ENCODE peak calls at places on chromosomes 5 and 9, in six cellular contexts. One of them, this sample, is unnamed.

GRCh38 chr9:31590091-31590490 is 794.4 kb upstream of the ACO1 start:
- DNase-seq in skeletal muscle cell: no peak
- DNase-seq in endothelial cell of umbilical vein: no peak
- DNase-seq in smooth muscle cell of the brain vasculature: no peak
- DNase-seq in stimulated activated CD4-positive, alpha-beta T cell treated with anti-CD3 and anti-CD28 coated beads, Interleukin-2, amount 100 ng/mL, for 48 hours: no peak
- DNase-seq in amniotic stem cell: no peak
- DNase-seq in this sample: no peak

GRCh38 chr5:14171621-14172020 is 28.5 kb downstream of the TRIO start:
- DNase-seq in skeletal muscle cell: no peak
- DNase-seq in endothelial cell of umbilical vein: no peak
- DNase-seq in smooth muscle cell of the brain vasculature: no peak
- DNase-seq in stimulated activated CD4-positive, alpha-beta T cell treated with anti-CD3 and anti-CD28 coated beads, Interleukin-2, amount 100 ng/mL, for 48 hours: no peak
- DNase-seq in amniotic stem cell: no peak
- DNase-seq in this sample: no peak

GRCh38 chr5:142422426-142422825 is 97.6 kb upstream of the SPRY4 start:
- DNase-seq in skeletal muscle cell: no peak
- DNase-seq in endothelial cell of umbilical vein: peak
- DNase-seq in smooth muscle cell of the brain vasculature: peak
- DNase-seq in stimulated activated CD4-positive, alpha-beta T cell treated with anti-CD3 and anti-CD28 coated beads, Interleukin-2, amount 100 ng/mL, for 48 hours: no peak
- DNase-seq in amniotic stem cell: no peak
- DNase-seq in this sample: no peak

GRCh38 chr5:91187032-91187431 is 196.1 kb downstream of the ARRDC3 start:
- DNase-seq in skeletal muscle cell: no peak
- DNase-seq in endothelial cell of umbilical vein: no peak
- DNase-seq in smooth muscle cell of the brain vasculature: no peak
- DNase-seq in stimulated activated CD4-positive, alpha-beta T cell treated with anti-CD3 and anti-CD28 coated beads, Interleukin-2, amount 100 ng/mL, for 48 hours: no peak
- DNase-seq in amniotic stem cell: no peak
- DNase-seq in this sample: no peak

GRCh38 chr5:170635706-170636105 is 131.9 kb downstream of the KCNIP1 start:
- DNase-seq in skeletal muscle cell: no peak
- DNase-seq in endothelial cell of umbilical vein: no peak
- DNase-seq in smooth muscle cell of the brain vasculature: no peak
- DNase-seq in stimulated activated CD4-positive, alpha-beta T cell treated with anti-CD3 and anti-CD28 coated beads, Interleukin-2, amount 100 ng/mL, for 48 hours: no peak
- DNase-seq in amniotic stem cell: no peak
- DNase-seq in this sample: no peak

GRCh38 chr5:93273176-93273575 is 307.8 kb downstream of the NR2F1-AS1 start:
- DNase-seq in skeletal muscle cell: peak
- DNase-seq in endothelial cell of umbilical vein: peak
- DNase-seq in smooth muscle cell of the brain vasculature: no peak
- DNase-seq in stimulated activated CD4-positive, alpha-beta T cell treated with anti-CD3 and anti-CD28 coated beads, Interleukin-2, amount 100 ng/mL, for 48 hours: no peak
- DNase-seq in amniotic stem cell: no peak
- DNase-seq in this sample: no peak

GRCh38 chr5:87410941-87411340 is 1.8 kb downstream of the CCNH start:
- DNase-seq in skeletal muscle cell: peak
- DNase-seq in endothelial cell of umbilical vein: no peak
- DNase-seq in smooth muscle cell of the brain vasculature: no peak
- DNase-seq in stimulated activated CD4-positive, alpha-beta T cell treated with anti-CD3 and anti-CD28 coated beads, Interleukin-2, amount 100 ng/mL, for 48 hours: no peak
- DNase-seq in amniotic stem cell: no peak
- DNase-seq in this sample: no peak

GRCh38 chr5:31047007-31047406 is 146.5 kb upstream of the CDH6 start:
- DNase-seq in skeletal muscle cell: no peak
- DNase-seq in endothelial cell of umbilical vein: no peak
- DNase-seq in smooth muscle cell of the brain vasculature: no peak
- DNase-seq in stimulated activated CD4-positive, alpha-beta T cell treated with anti-CD3 and anti-CD28 coated beads, Interleukin-2, amount 100 ng/mL, for 48 hours: no peak
- DNase-seq in amniotic stem cell: no peak
- DNase-seq in this sample: no peak

GRCh38 chr9:94554439-94555331 is at the start of gene PCAT7:
- DNase-seq in skeletal muscle cell: no peak
- DNase-seq in endothelial cell of umbilical vein: peak
- DNase-seq in smooth muscle cell of the brain vasculature: no peak
- DNase-seq in stimulated activated CD4-positive, alpha-beta T cell treated with anti-CD3 and anti-CD28 coated beads, Interleukin-2, amount 100 ng/mL, for 48 hours: peak
- DNase-seq in amniotic stem cell: no peak
- DNase-seq in this sample: peak

GRCh38 chr9:76158713-76159112 is 235.5 kb downstream of the RFK start:
- DNase-seq in skeletal muscle cell: no peak
- DNase-seq in endothelial cell of umbilical vein: no peak
- DNase-seq in smooth muscle cell of the brain vasculature: no peak
- DNase-seq in stimulated activated CD4-positive, alpha-beta T cell treated with anti-CD3 and anti-CD28 coated beads, Interleukin-2, amount 100 ng/mL, for 48 hours: no peak
- DNase-seq in amniotic stem cell: no peak
- DNase-seq in this sample: no peak

GRCh38 chr5:25881318-25882036 is 1156.9 kb downstream of the CDH9 start:
- DNase-seq in skeletal muscle cell: no peak
- DNase-seq in endothelial cell of umbilical vein: no peak
- DNase-seq in smooth muscle cell of the brain vasculature: no peak
- DNase-seq in stimulated activated CD4-positive, alpha-beta T cell treated with anti-CD3 and anti-CD28 coated beads, Interleukin-2, amount 100 ng/mL, for 48 hours: no peak
- DNase-seq in amniotic stem cell: no peak
- DNase-seq in this sample: no peak

GRCh38 chr5:146340260-146341081 is 1.8 kb downstream of the POU4F3 start:
- DNase-seq in skeletal muscle cell: peak
- DNase-seq in endothelial cell of umbilical vein: peak
- DNase-seq in smooth muscle cell of the brain vasculature: peak
- DNase-seq in stimulated activated CD4-positive, alpha-beta T cell treated with anti-CD3 and anti-CD28 coated beads, Interleukin-2, amount 100 ng/mL, for 48 hours: peak
- DNase-seq in amniotic stem cell: no peak
- DNase-seq in this sample: peak

GRCh38 chr9:108258640-108259039 is 597.1 kb downstream of the ACTL7B start:
- DNase-seq in skeletal muscle cell: no peak
- DNase-seq in endothelial cell of umbilical vein: no peak
- DNase-seq in smooth muscle cell of the brain vasculature: no peak
- DNase-seq in stimulated activated CD4-positive, alpha-beta T cell treated with anti-CD3 and anti-CD28 coated beads, Interleukin-2, amount 100 ng/mL, for 48 hours: no peak
- DNase-seq in amniotic stem cell: no peak
- DNase-seq in this sample: no peak

GRCh38 chr9:106864533-106865143 is 1.7 kb downstream of the ZNF462 start:
- DNase-seq in skeletal muscle cell: no peak
- DNase-seq in endothelial cell of umbilical vein: peak
- DNase-seq in smooth muscle cell of the brain vasculature: no peak
- DNase-seq in stimulated activated CD4-positive, alpha-beta T cell treated with anti-CD3 and anti-CD28 coated beads, Interleukin-2, amount 100 ng/mL, for 48 hours: no peak
- DNase-seq in amniotic stem cell: no peak
- DNase-seq in this sample: no peak

GRCh38 chr5:179154991-179155955 is 95.1 kb downstream of the ZNF354C start:
- DNase-seq in skeletal muscle cell: no peak
- DNase-seq in endothelial cell of umbilical vein: no peak
- DNase-seq in smooth muscle cell of the brain vasculature: no peak
- DNase-seq in stimulated activated CD4-positive, alpha-beta T cell treated with anti-CD3 and anti-CD28 coated beads, Interleukin-2, amount 100 ng/mL, for 48 hours: no peak
- DNase-seq in amniotic stem cell: no peak
- DNase-seq in this sample: no peak

GRCh38 chr9:135536166-135536565 is 9.8 kb upstream of the OBP2A start:
- DNase-seq in skeletal muscle cell: peak
- DNase-seq in endothelial cell of umbilical vein: no peak
- DNase-seq in smooth muscle cell of the brain vasculature: no peak
- DNase-seq in stimulated activated CD4-positive, alpha-beta T cell treated with anti-CD3 and anti-CD28 coated beads, Interleukin-2, amount 100 ng/mL, for 48 hours: no peak
- DNase-seq in amniotic stem cell: no peak
- DNase-seq in this sample: no peak

GRCh38 chr9:72633966-72634365 is 112.6 kb downstream of the TMC1 start:
- DNase-seq in skeletal muscle cell: peak
- DNase-seq in endothelial cell of umbilical vein: no peak
- DNase-seq in smooth muscle cell of the brain vasculature: no peak
- DNase-seq in stimulated activated CD4-positive, alpha-beta T cell treated with anti-CD3 and anti-CD28 coated beads, Interleukin-2, amount 100 ng/mL, for 48 hours: no peak
- DNase-seq in amniotic stem cell: no peak
- DNase-seq in this sample: no peak

GRCh38 chr5:17315710-17316221 is 98.3 kb downstream of the BASP1 start:
- DNase-seq in skeletal muscle cell: no peak
- DNase-seq in endothelial cell of umbilical vein: no peak
- DNase-seq in smooth muscle cell of the brain vasculature: no peak
- DNase-seq in stimulated activated CD4-positive, alpha-beta T cell treated with anti-CD3 and anti-CD28 coated beads, Interleukin-2, amount 100 ng/mL, for 48 hours: no peak
- DNase-seq in amniotic stem cell: no peak
- DNase-seq in this sample: no peak

GRCh38 chr5:65047225-65047624 is 278.5 kb downstream of the CWC27 start:
- DNase-seq in skeletal muscle cell: no peak
- DNase-seq in endothelial cell of umbilical vein: no peak
- DNase-seq in smooth muscle cell of the brain vasculature: no peak
- DNase-seq in stimulated activated CD4-positive, alpha-beta T cell treated with anti-CD3 and anti-CD28 coated beads, Interleukin-2, amount 100 ng/mL, for 48 hours: no peak
- DNase-seq in amniotic stem cell: no peak
- DNase-seq in this sample: no peak

This sample was measured in prostate gland.